ENCODE peak calls at places on chromosomes 13 and 19, in nine cellular contexts. W is head of caudate nucleus; E is adipocyte; M is BE2C; F is heart left ventricle; C is NCI-H146; O is stimulated activated CD4-positive, alpha-beta T cell treated with anti-CD3 and anti-CD28 coated beads, Interleukin-1b, Interleukin-23, amount 100 ng/mL, for 4 hours; Q is iPS-NIHi11; R is hypothalamus. I is an unnamed sample.

GRCh38 chr13:96090240-96091101 is 564 bp downstream of the HS6ST3 start:
- DNase-seq in Q (peak), F (no peak), R (no peak), W (peak), M (peak), O (no peak), E (peak), C (peak), I (no peak)

GRCh38 chr19:13637664-13638063 is 126.7 kb upstream of the MRI1 start:
- DNase-seq in F (no peak), C (no peak), O (no peak), M (no peak), Q (no peak), W (no peak), E (no peak), R (no peak), I (no peak)

GRCh38 chr13:66562054-66562453 is 668.1 kb downstream of the PCDH9 start:
- DNase-seq in O (no peak), F (no peak), E (no peak), M (no peak), Q (no peak), W (no peak), C (no peak), R (no peak), I (no peak)

GRCh38 chr19:11242864-11243797 is 3.7 kb downstream of the ANGPTL8 start:
- DNase-seq in W (peak), R (peak), O (peak), E (peak), M (peak), F (peak), Q (peak), C (peak), I (peak)

GRCh38 chr13:99172951-99173350 is 27.7 kb upstream of the UBAC2 start:
- DNase-seq in E (no peak), W (no peak), Q (no peak), F (no peak), R (no peak), O (no peak), M (no peak), C (no peak), I (no peak)

GRCh38 chr19:4066176-4066606 is 508 bp downstream of the ZBTB7A start:
- DNase-seq in C (no peak), W (peak), R (peak), M (no peak), F (peak), E (no peak), O (peak), Q (peak), I (no peak)

GRCh38 chr19:29966594-29967249 is 24.7 kb downstream of the URI1 start:
- DNase-seq in W (no peak), F (no peak), Q (no peak), M (no peak), C (no peak), R (no peak), E (peak), O (no peak), I (no peak)

GRCh38 chr13:30477346-30478235 is 11.9 kb upstream of the HMGB1 start:
- DNase-seq in F (no peak), W (no peak), C (no peak), E (no peak), Q (no peak), R (no peak), O (no peak), M (no peak), I (no peak)

GRCh38 chr19:1408300-1409203 is 1.2 kb downstream of the DAZAP1 start:
- DNase-seq in Q (peak), C (peak), E (peak), O (peak), M (no peak), W (no peak), R (no peak), F (peak), I (no peak)